ENCODE peak calls at places on chromosomes 2 and 18, in eight cellular contexts. L is Daoy; Q is T follicular helper cell; H is anterior cingulate cortex; E is effector memory CD8-positive, alpha-beta T cell; J is RPMI7951; K is AG20443; V is pons. G is an unnamed sample.

GRCh38 chr2:182379235-182379634 is 47.6 kb downstream of the PDE1A start:
- DNase-seq in L (no peak), Q (no peak), H (no peak), E (no peak), J (peak; percentile 11), K (no peak), V (peak; percentile 38), G (no peak)

GRCh38 chr2:103284750-103285149 is 522.9 kb downstream of the TMEM182 start:
- DNase-seq in L (no peak), Q (no peak), H (no peak), E (no peak), J (no peak), K (no peak), V (no peak), G (no peak)

GRCh38 chr2:155391613-155392012 is 693.1 kb downstream of the KCNJ3 start:
- DNase-seq in L (no peak), Q (no peak), H (no peak), E (no peak), J (no peak), K (no peak), V (no peak), G (no peak)

GRCh38 chr18:456361-456821 is 44.1 kb downstream of the COLEC12 start:
- DNase-seq in L (no peak), Q (no peak), H (no peak), E (no peak), J (no peak), K (peak; percentile 39), V (no peak), G (no peak)

GRCh38 chr2:24831736-24832421 is 38.7 kb downstream of the CENPO start:
- DNase-seq in L (no peak), Q (no peak), H (peak; percentile 82), E (no peak), J (no peak), K (no peak), V (peak; percentile 88), G (no peak)

GRCh38 chr2:224369028-224369632 is 32.8 kb downstream of the FAM124B start:
- DNase-seq in L (peak; percentile 24), Q (no peak), H (no peak), E (peak; percentile 13), J (peak; percentile 40), K (peak; percentile 64), V (peak; percentile 51), G (peak; percentile 43)

GRCh38 chr2:74003494-74004211 is 18.9 kb downstream of the TET3 start:
- DNase-seq in L (peak; percentile 67), Q (no peak), H (peak; percentile 40), E (no peak), J (peak; percentile 77), K (peak; percentile 69), V (no peak), G (no peak)

GRCh38 chr2:14716319-14716718 is 83.8 kb downstream of the LRATD1 start:
- DNase-seq in L (no peak), Q (no peak), H (no peak), E (no peak), J (no peak), K (no peak), V (no peak), G (no peak)

GRCh38 chr2:183093857-183094657 is 15.5 kb downstream of the DUSP19 start:
- DNase-seq in L (no peak), Q (no peak), H (no peak), E (no peak), J (peak; percentile 23), K (peak; percentile 38), V (no peak), G (no peak)

GRCh38 chr2:161030260-161031063 is 129.8 kb upstream of the TANK start:
- DNase-seq in L (peak; percentile 84), Q (no peak), H (no peak), E (no peak), J (peak; percentile 93), K (peak; percentile 89), V (no peak), G (no peak)

GRCh38 chr2:98570356-98570755 is 38.0 kb downstream of the COA5 start:
- DNase-seq in L (no peak), Q (no peak), H (no peak), E (no peak), J (no peak), K (no peak), V (no peak), G (no peak)

GRCh38 chr18:29969876-29970275 is 1072.7 kb downstream of the DSC3 start:
- DNase-seq in L (no peak), Q (no peak), H (no peak), E (no peak), J (no peak), K (peak; percentile 2), V (no peak), G (no peak)

GRCh38 chr2:70686577-70687460 is 81.2 kb downstream of the ADD2 start:
- DNase-seq in L (peak; percentile 83), Q (no peak), H (peak; percentile 25), E (peak; percentile 11), J (peak; percentile 87), K (peak; percentile 89), V (no peak), G (peak; percentile 72)

GRCh38 chr2:176555781-176556180 is 286.5 kb downstream of the MTX2 start:
- DNase-seq in L (no peak), Q (no peak), H (no peak), E (no peak), J (no peak), K (no peak), V (no peak), G (no peak)

GRCh38 chr2:75540994-75541393 is 19.7 kb downstream of the EVA1A start:
- DNase-seq in L (no peak), Q (no peak), H (no peak), E (no peak), J (no peak), K (no peak), V (no peak), G (no peak)

GRCh38 chr18:50038448-50038847 is 156.5 kb downstream of the MYO5B start:
- DNase-seq in L (peak; percentile 53), Q (no peak), H (no peak), E (no peak), J (peak; percentile 50), K (no peak), V (no peak), G (no peak)

GRCh38 chr18:71837560-71837959 is 706.6 kb downstream of the CBLN2 start:
- DNase-seq in L (no peak), Q (no peak), H (no peak), E (no peak), J (no peak), K (no peak), V (no peak), G (no peak)

GRCh38 chr2:155190342-155190741 is 491.8 kb downstream of the KCNJ3 start:
- DNase-seq in L (no peak), Q (no peak), H (no peak), E (no peak), J (no peak), K (no peak), V (no peak), G (no peak)

GRCh38 chr2:234879671-234880455 is 72.0 kb upstream of the SH3BP4 start:
- DNase-seq in L (peak; percentile 89), Q (no peak), H (no peak), E (no peak), J (peak; percentile 96), K (no peak), V (no peak), G (no peak)

GRCh38 chr2:71589763-71590162 is 136.4 kb downstream of the DYSF start:
- DNase-seq in L (no peak), Q (no peak), H (no peak), E (no peak), J (no peak), K (no peak), V (no peak), G (no peak)

GRCh38 chr2:19312949-19313348 is 45.5 kb downstream of the OSR1 start:
- DNase-seq in L (peak; percentile 16), Q (no peak), H (no peak), E (no peak), J (peak; percentile 68), K (peak; percentile 63), V (peak; percentile 12), G (no peak)

GRCh38 chr2:138814123-138814883 is 34.1 kb upstream of the NXPH2 start:
- DNase-seq in L (no peak), Q (no peak), H (no peak), E (no peak), J (peak; percentile 5), K (no peak), V (no peak), G (peak; percentile 90)

GRCh38 chr2:130359466-130359865 is 3.6 kb downstream of the PTPN18 start:
- DNase-seq in L (no peak), Q (no peak), H (no peak), E (no peak), J (no peak), K (no peak), V (no peak), G (no peak)

GRCh38 chr2:10332402-10333246 is 29.9 kb downstream of the HPCAL1 start:
- DNase-seq in L (no peak), Q (no peak), H (no peak), E (no peak), J (no peak), K (no peak), V (no peak), G (no peak)

GRCh38 chr2:233676046-233676445 is 4.3 kb downstream of the UGT1A9 start:
- DNase-seq in L (peak; percentile 70), Q (no peak), H (no peak), E (no peak), J (peak; percentile 15), K (no peak), V (no peak), G (no peak)

GRCh38 chr2:241030333-241030680 is 31.9 kb downstream of the SNED1 start:
- DNase-seq in L (no peak), Q (no peak), H (no peak), E (no peak), J (no peak), K (no peak), V (no peak), G (no peak)